ENCODE peak calls at places on chromosomes 4 and X, in nine cellular contexts. One of them, this sample, is unnamed.

GRCh38 chrX:112846114-112846513 is 5.5 kb upstream of the AMOT start:
- DNase-seq in astrocyte: no peak
- DNase-seq in PC-3: no peak
- DNase-seq in suprapubic skin: no peak
- DNase-seq in body of pancreas: no peak
- DNase-seq in epithelial cell of esophagus: no peak
- DNase-seq in GM23338: no peak
- DNase-seq in OCI-LY7: no peak
- DNase-seq in transverse colon: peak
- DNase-seq in this sample: peak

GRCh38 chr4:64251779-64252178 is 157.5 kb downstream of the TECRL start:
- DNase-seq in astrocyte: no peak
- DNase-seq in body of pancreas: no peak
- DNase-seq in PC-3: no peak
- DNase-seq in GM23338: no peak
- DNase-seq in OCI-LY7: no peak
- DNase-seq in epithelial cell of esophagus: no peak
- DNase-seq in transverse colon: no peak
- DNase-seq in suprapubic skin: no peak
- DNase-seq in this sample: no peak

GRCh38 chr4:62644372-62644771 is 1444.2 kb downstream of the ADGRL3 start:
- DNase-seq in epithelial cell of esophagus: peak
- DNase-seq in astrocyte: peak
- DNase-seq in OCI-LY7: peak
- DNase-seq in suprapubic skin: no peak
- DNase-seq in PC-3: peak
- DNase-seq in transverse colon: peak
- DNase-seq in GM23338: peak
- DNase-seq in body of pancreas: no peak
- DNase-seq in this sample: peak

GRCh38 chrX:72308566-72309296 is 3.0 kb upstream of the CITED1 start:
- DNase-seq in transverse colon: peak
- DNase-seq in OCI-LY7: no peak
- DNase-seq in body of pancreas: peak
- DNase-seq in suprapubic skin: no peak
- DNase-seq in epithelial cell of esophagus: peak
- DNase-seq in astrocyte: peak
- DNase-seq in GM23338: peak
- DNase-seq in PC-3: peak
- DNase-seq in this sample: peak

GRCh38 chrX:31199051-31199769 is 127.4 kb upstream of the FTHL17 start:
- DNase-seq in body of pancreas: peak
- DNase-seq in GM23338: no peak
- DNase-seq in OCI-LY7: no peak
- DNase-seq in astrocyte: no peak
- DNase-seq in PC-3: no peak
- DNase-seq in transverse colon: no peak
- DNase-seq in suprapubic skin: no peak
- DNase-seq in epithelial cell of esophagus: no peak
- DNase-seq in this sample: peak

GRCh38 chrX:78652971-78653822 is 5.9 kb downstream of the RTL3 start:
- DNase-seq in astrocyte: peak
- DNase-seq in epithelial cell of esophagus: peak
- DNase-seq in body of pancreas: peak
- DNase-seq in transverse colon: no peak
- DNase-seq in GM23338: no peak
- DNase-seq in OCI-LY7: no peak
- DNase-seq in PC-3: peak
- DNase-seq in suprapubic skin: no peak
- DNase-seq in this sample: no peak

GRCh38 chr4:185656467-185656890 is 121.2 kb upstream of the PDLIM3 start:
- DNase-seq in PC-3: peak
- DNase-seq in epithelial cell of esophagus: peak
- DNase-seq in body of pancreas: peak
- DNase-seq in astrocyte: peak
- DNase-seq in GM23338: peak
- DNase-seq in OCI-LY7: no peak
- DNase-seq in suprapubic skin: no peak
- DNase-seq in transverse colon: peak
- DNase-seq in this sample: peak

GRCh38 chr4:139770361-139770760 is 104.7 kb downstream of the MGST2 start:
- DNase-seq in PC-3: no peak
- DNase-seq in GM23338: no peak
- DNase-seq in OCI-LY7: no peak
- DNase-seq in astrocyte: no peak
- DNase-seq in epithelial cell of esophagus: no peak
- DNase-seq in suprapubic skin: no peak
- DNase-seq in transverse colon: no peak
- DNase-seq in body of pancreas: no peak
- DNase-seq in this sample: no peak

GRCh38 chr4:47837582-47838294 is at the start of gene CORIN:
- DNase-seq in GM23338: peak
- DNase-seq in PC-3: peak
- DNase-seq in OCI-LY7: no peak
- DNase-seq in astrocyte: no peak
- DNase-seq in suprapubic skin: peak
- DNase-seq in transverse colon: peak
- DNase-seq in body of pancreas: no peak
- DNase-seq in epithelial cell of esophagus: peak
- DNase-seq in this sample: peak

GRCh38 chr4:120874792-120875774 is 47.4 kb downstream of the PRDM5 start:
- DNase-seq in epithelial cell of esophagus: no peak
- DNase-seq in astrocyte: no peak
- DNase-seq in PC-3: no peak
- DNase-seq in OCI-LY7: no peak
- DNase-seq in body of pancreas: no peak
- DNase-seq in suprapubic skin: no peak
- DNase-seq in GM23338: peak
- DNase-seq in transverse colon: no peak
- DNase-seq in this sample: no peak

GRCh38 chr4:125316391-125316780 is 1.6 kb downstream of the FAT4 start:
- DNase-seq in GM23338: peak
- DNase-seq in epithelial cell of esophagus: peak
- DNase-seq in body of pancreas: peak
- DNase-seq in PC-3: peak
- DNase-seq in OCI-LY7: no peak
- DNase-seq in suprapubic skin: no peak
- DNase-seq in astrocyte: no peak
- DNase-seq in transverse colon: peak
- DNase-seq in this sample: peak

GRCh38 chr4:78864405-78865024 is 74.7 kb downstream of the PAQR3 start:
- DNase-seq in epithelial cell of esophagus: peak
- DNase-seq in astrocyte: peak
- DNase-seq in body of pancreas: peak
- DNase-seq in GM23338: peak
- DNase-seq in OCI-LY7: peak
- DNase-seq in transverse colon: no peak
- DNase-seq in suprapubic skin: no peak
- DNase-seq in PC-3: peak
- DNase-seq in this sample: peak

GRCh38 chr4:47642985-47643745 is 158.1 kb downstream of the ATP10D start:
- DNase-seq in epithelial cell of esophagus: no peak
- DNase-seq in suprapubic skin: no peak
- DNase-seq in transverse colon: no peak
- DNase-seq in astrocyte: peak
- DNase-seq in GM23338: no peak
- DNase-seq in OCI-LY7: no peak
- DNase-seq in PC-3: no peak
- DNase-seq in body of pancreas: no peak
- DNase-seq in this sample: no peak

GRCh38 chr4:134243742-134244713 is 42.4 kb upstream of the PABPC4L start:
- DNase-seq in PC-3: no peak
- DNase-seq in GM23338: peak
- DNase-seq in astrocyte: no peak
- DNase-seq in epithelial cell of esophagus: no peak
- DNase-seq in suprapubic skin: peak
- DNase-seq in body of pancreas: no peak
- DNase-seq in OCI-LY7: no peak
- DNase-seq in transverse colon: no peak
- DNase-seq in this sample: no peak

GRCh38 chrX:80747832-80748231 is 61.8 kb downstream of the BRWD3 start:
- DNase-seq in PC-3: no peak
- DNase-seq in OCI-LY7: no peak
- DNase-seq in GM23338: no peak
- DNase-seq in transverse colon: no peak
- DNase-seq in body of pancreas: no peak
- DNase-seq in astrocyte: no peak
- DNase-seq in epithelial cell of esophagus: peak
- DNase-seq in suprapubic skin: no peak
- DNase-seq in this sample: no peak

GRCh38 chr4:153495480-153496206 is 29.5 kb downstream of the TMEM131L start:
- DNase-seq in transverse colon: no peak
- DNase-seq in GM23338: no peak
- DNase-seq in epithelial cell of esophagus: peak
- DNase-seq in body of pancreas: no peak
- DNase-seq in astrocyte: no peak
- DNase-seq in OCI-LY7: no peak
- DNase-seq in suprapubic skin: no peak
- DNase-seq in PC-3: peak
- DNase-seq in this sample: no peak
- H3K4me3 ChIP-seq in transverse colon: no peak
- H3K4me3 ChIP-seq in GM23338: no peak
- H3K4me3 ChIP-seq in epithelial cell of esophagus: no peak
- H3K4me3 ChIP-seq in body of pancreas: no peak
- H3K4me3 ChIP-seq in astrocyte: no peak
- H3K4me3 ChIP-seq in OCI-LY7: no peak
- H3K4me3 ChIP-seq in suprapubic skin: no peak
- H3K4me3 ChIP-seq in PC-3: no peak
- H3K4me3 ChIP-seq in this sample: no peak

GRCh38 chr4:101155368-101155767 is 192.0 kb downstream of the PPP3CA start:
- DNase-seq in PC-3: peak
- DNase-seq in epithelial cell of esophagus: peak
- DNase-seq in body of pancreas: no peak
- DNase-seq in OCI-LY7: no peak
- DNase-seq in astrocyte: peak
- DNase-seq in transverse colon: no peak
- DNase-seq in GM23338: peak
- DNase-seq in suprapubic skin: no peak
- DNase-seq in this sample: no peak

GRCh38 chr4:101156619-101157310 is 190.6 kb downstream of the PPP3CA start:
- DNase-seq in GM23338: no peak
- DNase-seq in OCI-LY7: no peak
- DNase-seq in PC-3: no peak
- DNase-seq in astrocyte: no peak
- DNase-seq in suprapubic skin: no peak
- DNase-seq in body of pancreas: no peak
- DNase-seq in transverse colon: no peak
- DNase-seq in epithelial cell of esophagus: no peak
- DNase-seq in this sample: no peak

GRCh38 chr4:101155859-101156430 is 191.4 kb downstream of the PPP3CA start:
- DNase-seq in GM23338: no peak
- DNase-seq in PC-3: no peak
- DNase-seq in OCI-LY7: no peak
- DNase-seq in body of pancreas: no peak
- DNase-seq in suprapubic skin: no peak
- DNase-seq in astrocyte: no peak
- DNase-seq in epithelial cell of esophagus: peak
- DNase-seq in transverse colon: no peak
- DNase-seq in this sample: no peak

GRCh38 chr4:101153653-101154052 is 193.7 kb downstream of the PPP3CA start:
- DNase-seq in astrocyte: no peak
- DNase-seq in body of pancreas: no peak
- DNase-seq in OCI-LY7: peak
- DNase-seq in transverse colon: no peak
- DNase-seq in suprapubic skin: no peak
- DNase-seq in PC-3: no peak
- DNase-seq in epithelial cell of esophagus: no peak
- DNase-seq in GM23338: no peak
- DNase-seq in this sample: no peak

GRCh38 chr4:101152521-101152920 is 194.8 kb downstream of the PPP3CA start:
- DNase-seq in epithelial cell of esophagus: no peak
- DNase-seq in suprapubic skin: no peak
- DNase-seq in astrocyte: no peak
- DNase-seq in GM23338: no peak
- DNase-seq in transverse colon: no peak
- DNase-seq in OCI-LY7: no peak
- DNase-seq in body of pancreas: no peak
- DNase-seq in PC-3: no peak
- DNase-seq in this sample: no peak
- H3K4me3 ChIP-seq in epithelial cell of esophagus: no peak
- H3K4me3 ChIP-seq in suprapubic skin: no peak
- H3K4me3 ChIP-seq in astrocyte: no peak
- H3K4me3 ChIP-seq in GM23338: no peak
- H3K4me3 ChIP-seq in transverse colon: no peak
- H3K4me3 ChIP-seq in OCI-LY7: no peak
- H3K4me3 ChIP-seq in body of pancreas: no peak
- H3K4me3 ChIP-seq in PC-3: no peak
- H3K4me3 ChIP-seq in this sample: no peak

DNA sequence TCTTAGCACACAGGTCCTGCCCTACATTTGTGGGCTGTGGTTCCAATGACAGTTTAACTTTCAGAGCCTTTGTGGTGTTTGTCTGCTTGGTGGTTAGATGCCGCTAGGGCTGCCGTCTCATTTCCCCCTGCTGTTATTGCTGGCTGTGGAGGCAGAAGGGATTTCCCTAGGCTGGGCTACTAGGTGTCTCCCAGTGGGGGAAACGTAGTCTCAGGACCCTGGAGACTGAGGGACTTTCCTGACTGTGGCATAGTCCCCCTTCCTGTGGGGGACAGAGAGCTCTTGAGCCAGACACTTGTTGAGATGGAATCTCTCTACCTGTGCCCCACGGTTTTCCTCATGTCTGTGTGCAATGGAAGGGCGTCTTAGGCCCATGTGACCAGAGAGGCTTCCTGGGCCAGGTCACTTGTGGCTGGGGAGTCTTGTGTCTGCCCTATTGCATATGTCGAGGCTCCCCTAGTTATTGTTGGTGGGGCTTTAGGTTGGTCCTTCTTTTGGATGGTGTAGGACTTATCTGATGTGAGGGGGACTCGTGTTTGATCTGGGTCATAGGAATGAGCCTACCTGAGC is 68.2 kb downstream of the ARHGAP10 start:
- DNase-seq in suprapubic skin: no peak
- DNase-seq in GM23338: no peak
- DNase-seq in epithelial cell of esophagus: no peak
- DNase-seq in body of pancreas: no peak
- DNase-seq in transverse colon: no peak
- DNase-seq in PC-3: no peak
- DNase-seq in OCI-LY7: no peak
- DNase-seq in astrocyte: peak
- DNase-seq in this sample: no peak
- H3K4me3 ChIP-seq in suprapubic skin: no peak
- H3K4me3 ChIP-seq in GM23338: no peak
- H3K4me3 ChIP-seq in epithelial cell of esophagus: no peak
- H3K4me3 ChIP-seq in body of pancreas: no peak
- H3K4me3 ChIP-seq in transverse colon: no peak
- H3K4me3 ChIP-seq in PC-3: no peak
- H3K4me3 ChIP-seq in OCI-LY7: no peak
- H3K4me3 ChIP-seq in astrocyte: no peak
- H3K4me3 ChIP-seq in this sample: no peak

GRCh38 chrX:102744307-102744706 is 23.8 kb downstream of the GPRASP3 start:
- DNase-seq in epithelial cell of esophagus: peak
- DNase-seq in body of pancreas: no peak
- DNase-seq in transverse colon: no peak
- DNase-seq in suprapubic skin: no peak
- DNase-seq in OCI-LY7: no peak
- DNase-seq in astrocyte: no peak
- DNase-seq in PC-3: no peak
- DNase-seq in GM23338: no peak
- DNase-seq in this sample: no peak

GRCh38 chrX:102745513-102746133 is 25.1 kb downstream of the GPRASP3 start:
- DNase-seq in OCI-LY7: no peak
- DNase-seq in GM23338: peak
- DNase-seq in suprapubic skin: no peak
- DNase-seq in PC-3: no peak
- DNase-seq in astrocyte: no peak
- DNase-seq in body of pancreas: peak
- DNase-seq in epithelial cell of esophagus: no peak
- DNase-seq in transverse colon: no peak
- DNase-seq in this sample: peak

GRCh38 chrX:102746134-102746584 is 25.6 kb downstream of the GPRASP3 start:
- DNase-seq in astrocyte: no peak
- DNase-seq in transverse colon: peak
- DNase-seq in suprapubic skin: peak
- DNase-seq in epithelial cell of esophagus: peak
- DNase-seq in OCI-LY7: no peak
- DNase-seq in GM23338: peak
- DNase-seq in PC-3: no peak
- DNase-seq in body of pancreas: peak
- DNase-seq in this sample: peak
- H3K4me3 ChIP-seq in astrocyte: peak
- H3K4me3 ChIP-seq in transverse colon: peak
- H3K4me3 ChIP-seq in suprapubic skin: peak
- H3K4me3 ChIP-seq in epithelial cell of esophagus: peak
- H3K4me3 ChIP-seq in OCI-LY7: no peak
- H3K4me3 ChIP-seq in GM23338: peak
- H3K4me3 ChIP-seq in PC-3: no peak
- H3K4me3 ChIP-seq in body of pancreas: peak
- H3K4me3 ChIP-seq in this sample: peak